ENCODE peak calls at places on chromosomes 6 and 20, in five cellular contexts. C is lung, V is neuronal stem cell, O is fibroblast of lung, P is A673. G is an unnamed sample.

GRCh38 chr20:48682529-48683385 is 145.0 kb downstream of the PREX1 start:
- DNase-seq in V (peak; percentile 48), P (peak; percentile 99), O (peak; percentile 94), C (peak; percentile 89), G (no peak)

GRCh38 chr20:63819224-63819917 is 11.7 kb downstream of the ZBTB46 start:
- DNase-seq in V (no peak), C (no peak), O (peak; percentile 64), P (peak; percentile 65), G (no peak)

GRCh38 chr6:89977808-89978748 is 83.8 kb downstream of the GJA10 start:
- DNase-seq in C (no peak), V (no peak), P (peak; percentile 92), O (peak; percentile 99), G (no peak)

GRCh38 chr6:147222160-147222838 is 18.1 kb downstream of the STXBP5 start:
- DNase-seq in C (no peak), O (peak; percentile 80), P (peak; percentile 37), V (no peak), G (no peak)

GRCh38 chr6:45076217-45076616 is 251.9 kb upstream of the RUNX2 start:
- DNase-seq in V (no peak), C (no peak), P (peak; percentile 41), O (peak; percentile 17), G (no peak)

GRCh38 chr20:46951840-46952497 is 57.3 kb downstream of the EYA2 start:
- DNase-seq in O (no peak), V (no peak), C (no peak), P (no peak), G (no peak)

GRCh38 chr20:8860011-8860495 is 208.8 kb upstream of the PLCB4 start:
- DNase-seq in C (no peak), P (peak; percentile 57), O (peak; percentile 82), V (no peak), G (no peak)

GRCh38 chr20:20487811-20488210 is 119.9 kb downstream of the INSM1 start:
- DNase-seq in C (no peak), P (no peak), V (no peak), O (no peak), G (no peak)

GRCh38 chr6:44974511-44974910 is 353.6 kb upstream of the RUNX2 start:
- DNase-seq in O (no peak), C (no peak), V (no peak), P (no peak), G (no peak)

GRCh38 chr6:99026135-99026534 is 78.4 kb upstream of the FBXL4 start:
- DNase-seq in P (peak; percentile 4), C (no peak), V (peak; percentile 15), O (no peak), G (no peak)

GRCh38 chr20:63706027-63706695 is 1.6 kb downstream of the ARFRP1 start:
- DNase-seq in O (no peak), V (no peak), C (peak; percentile 28), P (no peak), G (no peak)

GRCh38 chr6:25387921-25388320 is 108.7 kb downstream of the CARMIL1 start:
- DNase-seq in O (no peak), C (no peak), P (no peak), V (no peak), G (no peak)

GRCh38 chr6:116286773-116287358 is 7.1 kb upstream of the TSPYL1 start:
- DNase-seq in C (no peak), O (no peak), P (no peak), V (no peak), G (no peak)

GRCh38 chr6:5081955-5082354 is 3.2 kb upstream of the PPP1R3G start:
- DNase-seq in C (no peak), P (no peak), O (no peak), V (no peak), G (no peak)

GRCh38 chr6:168385380-168385779 is 55.6 kb upstream of the SMOC2 start:
- DNase-seq in V (no peak), P (peak; percentile 12), C (no peak), O (no peak), G (no peak)

GRCh38 chr20:14445310-14445709 is 107.9 kb upstream of the FLRT3 start:
- DNase-seq in C (no peak), P (no peak), V (no peak), O (peak; percentile 72), G (no peak)

GRCh38 chr20:19782669-19783068 is 24.6 kb downstream of the RIN2 start:
- DNase-seq in O (no peak), V (no peak), P (no peak), C (no peak), G (no peak)

GRCh38 chr20:49413677-49414076 is 68.8 kb downstream of the KCNB1 start:
- DNase-seq in V (no peak), O (no peak), C (no peak), P (no peak), G (no peak)

GRCh38 chr6:168046696-168047095 is 32.3 kb downstream of the FRMD1 start:
- DNase-seq in C (no peak), V (no peak), O (no peak), P (no peak), G (no peak)

GRCh38 chr20:33423141-33423834 is 20.3 kb downstream of the SNTA1 start:
- DNase-seq in V (no peak), O (peak; percentile 97), P (no peak), C (no peak), G (no peak)

GRCh38 chr6:373773-374724 is 17.5 kb upstream of the IRF4 start:
- DNase-seq in P (no peak), C (no peak), O (peak; percentile 48), V (no peak), G (no peak)

GRCh38 chr6:109121411-109121810 is 26.1 kb downstream of the CEP57L1 start:
- DNase-seq in C (no peak), V (no peak), O (peak; percentile 16), P (no peak), G (no peak)

GRCh38 chr6:46273911-46274310 is 103.1 kb upstream of the ENPP5 start:
- DNase-seq in C (no peak), V (no peak), O (no peak), P (no peak), G (no peak)

GRCh38 chr6:22614541-22614940 is 45.2 kb downstream of the HDGFL1 start:
- DNase-seq in V (no peak), P (no peak), C (no peak), O (peak; percentile 7), G (no peak)

GRCh38 chr6:3392930-3393575 is 63.8 kb downstream of the SLC22A23 start:
- DNase-seq in P (no peak), C (no peak), O (no peak), V (no peak), G (no peak)
- H3K27ac ChIP-seq in P (no peak overlapping the region), C (no peak overlapping the region), O (no peak overlapping the region), V (no peak overlapping the region), G (no peak overlapping the region)

DNA sequence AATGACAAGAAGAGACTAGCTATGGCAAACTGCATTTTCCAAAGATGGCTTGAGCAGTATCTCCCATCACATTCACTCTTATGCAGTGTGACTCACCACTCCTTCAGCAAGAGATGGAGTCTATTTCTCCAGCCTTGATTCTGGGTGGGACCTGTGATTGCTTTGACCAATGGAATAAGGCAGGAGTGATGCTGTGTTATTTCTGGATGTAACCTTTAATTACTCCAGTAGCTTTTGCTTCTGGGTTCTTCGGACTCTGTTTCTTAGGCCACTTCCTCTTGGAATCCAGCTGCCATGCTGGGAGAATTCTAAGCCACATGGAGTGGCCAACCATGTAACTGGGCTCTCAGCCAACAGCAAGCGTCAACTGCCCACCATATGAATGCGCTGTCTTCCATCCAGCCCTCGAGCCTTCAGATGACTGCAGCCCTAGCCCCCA is 50.7 kb downstream of the TGM2 start:
- DNase-seq in O (peak; percentile 58), V (no peak), P (no peak), C (no peak), G (no peak)
- H3K4me3 ChIP-seq in O (no peak overlapping the region), V (no peak overlapping the region), P (no peak overlapping the region), C (no peak overlapping the region), G (no peak overlapping the region)

GRCh38 chr20:35468671-35469334 is 13.4 kb downstream of the CEP250 start:
- DNase-seq in O (peak; percentile 25), C (no peak), V (no peak), P (no peak), G (no peak)
- H3K27ac ChIP-seq in O (no peak overlapping the region), C (no peak overlapping the region), V (no peak overlapping the region), P (no peak overlapping the region), G (no peak overlapping the region)

GRCh38 chr6:77906070-77906469 is 253.2 kb downstream of the MEI4 start:
- DNase-seq in P (no peak), O (no peak), C (no peak), V (no peak), G (no peak)
- H3K4me3 ChIP-seq in P (no peak overlapping the region), O (no peak overlapping the region), C (no peak overlapping the region), V (no peak overlapping the region), G (no peak overlapping the region)

GRCh38 chr6:111597687-111598086 is 8.0 kb downstream of the TRAF3IP2 start:
- DNase-seq in V (no peak), O (no peak), C (no peak), P (no peak), G (no peak)
- H3K27ac ChIP-seq in V (no peak overlapping the region), O (no peak overlapping the region), C (no peak overlapping the region), P (no peak overlapping the region), G (no peak overlapping the region)

GRCh38 chr6:40128149-40128548 is 193.9 kb upstream of the MOCS1 start:
- DNase-seq in P (no peak), V (no peak), O (no peak), C (no peak), G (no peak)

GRCh38 chr6:40125680-40126079 is 191.4 kb upstream of the MOCS1 start:
- DNase-seq in P (no peak), V (no peak), O (no peak), C (no peak), G (no peak)

GRCh38 chr6:40131675-40132074 is 197.4 kb upstream of the MOCS1 start:
- DNase-seq in V (no peak), C (no peak), O (no peak), P (peak; percentile 19), G (no peak)
- H3K4me3 ChIP-seq in V (no peak overlapping the region), C (no peak overlapping the region), O (no peak overlapping the region), P (no peak overlapping the region), G (no peak overlapping the region)

DNA sequence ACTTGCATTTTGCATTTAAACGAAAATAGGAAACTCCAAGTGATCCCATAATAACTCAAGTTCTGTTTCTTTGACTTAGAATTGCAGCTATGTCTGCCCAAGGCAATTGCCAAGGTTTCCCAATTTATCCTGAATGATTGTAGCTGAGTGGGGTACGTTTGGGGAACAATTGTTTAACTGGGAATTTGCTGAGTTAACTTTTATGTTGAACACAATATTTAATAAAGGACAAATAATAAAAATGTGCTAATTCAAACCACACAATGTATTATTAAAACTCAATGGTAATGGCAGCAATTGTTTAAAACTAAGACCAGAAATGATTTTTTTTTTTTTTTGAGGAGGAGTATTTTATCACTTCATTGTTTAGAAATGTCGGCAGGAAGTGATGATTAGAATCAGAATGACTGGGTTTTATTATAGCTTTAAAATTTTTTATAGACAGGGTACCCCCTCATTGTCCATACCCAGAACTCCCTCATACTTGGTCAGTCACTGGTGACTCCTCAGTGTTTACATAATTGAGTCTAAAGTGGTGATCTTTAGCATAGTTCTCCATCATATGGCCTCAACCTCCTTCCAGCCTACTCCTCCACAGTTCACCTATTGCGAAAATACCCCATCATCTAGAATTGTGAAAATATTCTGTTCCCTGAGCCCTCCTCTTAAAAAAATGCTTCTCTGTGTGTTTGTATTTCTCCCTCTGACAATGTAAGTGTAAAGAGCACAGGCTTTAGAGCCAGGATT is 389.2 kb upstream of the CITED2 start:
- DNase-seq in O (peak; percentile 40), P (peak; percentile 17), V (no peak), C (no peak), G (no peak)
- H3K27ac ChIP-seq in O (peak overlapping the region; percentile 76), P (no peak overlapping the region), V (no peak overlapping the region), C (no peak overlapping the region), G (no peak overlapping the region)

GRCh38 chr20:37417146-37417856 is 71.4 kb downstream of the SRC start:
- DNase-seq in O (no peak), C (no peak), P (no peak), V (no peak), G (no peak)
- H3K4me3 ChIP-seq in O (no peak overlapping the region), C (no peak overlapping the region), P (no peak overlapping the region), V (no peak overlapping the region), G (no peak overlapping the region)